ENCODE peak calls at places on chromosomes 5 and 9, in eight cellular contexts. One of them, this sample, is unnamed.

GRCh38 chr5:168315991-168316578 is 24.6 kb downstream of the WWC1 start:
- DNase-seq in mammary epithelial cell: no peak
- DNase-seq in GM23248: no peak
- DNase-seq in astrocyte: no peak
- DNase-seq in H9: no peak
- DNase-seq in endothelial cell of umbilical vein: no peak
- DNase-seq in HCT116: no peak
- DNase-seq in mesenchymal stem cell: no peak
- DNase-seq in this sample: peak

GRCh38 chr5:31364881-31365636 is 166.8 kb downstream of the DROSHA start:
- DNase-seq in mammary epithelial cell: no peak
- DNase-seq in GM23248: peak
- DNase-seq in astrocyte: peak
- DNase-seq in H9: no peak
- DNase-seq in endothelial cell of umbilical vein: no peak
- DNase-seq in HCT116: no peak
- DNase-seq in mesenchymal stem cell: no peak
- DNase-seq in this sample: no peak

GRCh38 chr9:88653926-88654325 is 118.9 kb downstream of the NXNL2 start:
- DNase-seq in mammary epithelial cell: peak
- DNase-seq in GM23248: peak
- DNase-seq in astrocyte: peak
- DNase-seq in H9: no peak
- DNase-seq in endothelial cell of umbilical vein: no peak
- DNase-seq in HCT116: no peak
- DNase-seq in mesenchymal stem cell: peak
- DNase-seq in this sample: no peak

GRCh38 chr5:2703615-2704014 is 47.9 kb downstream of the IRX2 start:
- DNase-seq in mammary epithelial cell: no peak
- DNase-seq in GM23248: no peak
- DNase-seq in astrocyte: no peak
- DNase-seq in H9: no peak
- DNase-seq in endothelial cell of umbilical vein: no peak
- DNase-seq in HCT116: no peak
- DNase-seq in mesenchymal stem cell: no peak
- DNase-seq in this sample: no peak

GRCh38 chr5:78527054-78527884 is 121.3 kb downstream of the LHFPL2 start:
- DNase-seq in mammary epithelial cell: peak
- DNase-seq in GM23248: peak
- DNase-seq in astrocyte: peak
- DNase-seq in H9: peak
- DNase-seq in endothelial cell of umbilical vein: peak
- DNase-seq in HCT116: no peak
- DNase-seq in mesenchymal stem cell: peak
- DNase-seq in this sample: peak

GRCh38 chr5:103057208-103058130 is 62.5 kb downstream of the GIN1 start:
- DNase-seq in mammary epithelial cell: peak
- DNase-seq in GM23248: no peak
- DNase-seq in astrocyte: peak
- DNase-seq in H9: no peak
- DNase-seq in endothelial cell of umbilical vein: no peak
- DNase-seq in HCT116: no peak
- DNase-seq in mesenchymal stem cell: peak
- DNase-seq in this sample: no peak

GRCh38 chr5:79075646-79076426 is 6.3 kb downstream of the BHMT2 start:
- DNase-seq in mammary epithelial cell: no peak
- DNase-seq in GM23248: peak
- DNase-seq in astrocyte: no peak
- DNase-seq in H9: no peak
- DNase-seq in endothelial cell of umbilical vein: no peak
- DNase-seq in HCT116: no peak
- DNase-seq in mesenchymal stem cell: no peak
- DNase-seq in this sample: no peak

GRCh38 chr9:134316444-134317160 is 9.7 kb upstream of the RXRA start:
- DNase-seq in mammary epithelial cell: peak
- DNase-seq in GM23248: peak
- DNase-seq in astrocyte: peak
- DNase-seq in H9: no peak
- DNase-seq in endothelial cell of umbilical vein: no peak
- DNase-seq in HCT116: no peak
- DNase-seq in mesenchymal stem cell: no peak
- DNase-seq in this sample: no peak

GRCh38 chr5:148910686-148911361 is 84.4 kb downstream of the ADRB2 start:
- DNase-seq in mammary epithelial cell: peak
- DNase-seq in GM23248: peak
- DNase-seq in astrocyte: peak
- DNase-seq in H9: no peak
- DNase-seq in endothelial cell of umbilical vein: peak
- DNase-seq in HCT116: peak
- DNase-seq in mesenchymal stem cell: peak
- DNase-seq in this sample: peak

GRCh38 chr5:9477537-9477936 is 68.3 kb downstream of the SEMA5A start:
- DNase-seq in mammary epithelial cell: no peak
- DNase-seq in GM23248: no peak
- DNase-seq in astrocyte: no peak
- DNase-seq in H9: no peak
- DNase-seq in endothelial cell of umbilical vein: no peak
- DNase-seq in HCT116: no peak
- DNase-seq in mesenchymal stem cell: no peak
- DNase-seq in this sample: no peak

GRCh38 chr5:156942064-156942463 is 21.0 kb downstream of the TIMD4 start:
- DNase-seq in mammary epithelial cell: no peak
- DNase-seq in GM23248: no peak
- DNase-seq in astrocyte: no peak
- DNase-seq in H9: no peak
- DNase-seq in endothelial cell of umbilical vein: no peak
- DNase-seq in HCT116: no peak
- DNase-seq in mesenchymal stem cell: no peak
- DNase-seq in this sample: no peak

GRCh38 chr9:12838546-12838945 is 63.7 kb downstream of the LURAP1L start:
- DNase-seq in mammary epithelial cell: no peak
- DNase-seq in GM23248: peak
- DNase-seq in astrocyte: peak
- DNase-seq in H9: no peak
- DNase-seq in endothelial cell of umbilical vein: no peak
- DNase-seq in HCT116: no peak
- DNase-seq in mesenchymal stem cell: no peak
- DNase-seq in this sample: no peak

GRCh38 chr5:115494570-115495289 is 49.8 kb downstream of the FEM1C start:
- DNase-seq in mammary epithelial cell: no peak
- DNase-seq in GM23248: no peak
- DNase-seq in astrocyte: peak
- DNase-seq in H9: no peak
- DNase-seq in endothelial cell of umbilical vein: no peak
- DNase-seq in HCT116: no peak
- DNase-seq in mesenchymal stem cell: peak
- DNase-seq in this sample: no peak

GRCh38 chr9:129319076-129319937 is 141.2 kb upstream of the IER5L start:
- DNase-seq in mammary epithelial cell: no peak
- DNase-seq in GM23248: no peak
- DNase-seq in astrocyte: no peak
- DNase-seq in H9: peak
- DNase-seq in endothelial cell of umbilical vein: no peak
- DNase-seq in HCT116: no peak
- DNase-seq in mesenchymal stem cell: no peak
- DNase-seq in this sample: peak

GRCh38 chr9:69044226-69045219 is 9.0 kb downstream of the FXN start:
- DNase-seq in mammary epithelial cell: peak
- DNase-seq in GM23248: peak
- DNase-seq in astrocyte: peak
- DNase-seq in H9: peak
- DNase-seq in endothelial cell of umbilical vein: peak
- DNase-seq in HCT116: no peak
- DNase-seq in mesenchymal stem cell: peak
- DNase-seq in this sample: no peak

GRCh38 chr9:106745457-106745856 is 117.5 kb upstream of the ZNF462 start:
- DNase-seq in mammary epithelial cell: peak
- DNase-seq in GM23248: no peak
- DNase-seq in astrocyte: no peak
- DNase-seq in H9: no peak
- DNase-seq in endothelial cell of umbilical vein: no peak
- DNase-seq in HCT116: no peak
- DNase-seq in mesenchymal stem cell: no peak
- DNase-seq in this sample: no peak

GRCh38 chr9:100577776-100578448 is at the start of gene CAVIN4:
- DNase-seq in mammary epithelial cell: no peak
- DNase-seq in GM23248: peak
- DNase-seq in astrocyte: peak
- DNase-seq in H9: no peak
- DNase-seq in endothelial cell of umbilical vein: no peak
- DNase-seq in HCT116: no peak
- DNase-seq in mesenchymal stem cell: no peak
- DNase-seq in this sample: no peak

GRCh38 chr5:54148858-54149257 is 161.5 kb downstream of the ARL15 start:
- DNase-seq in mammary epithelial cell: no peak
- DNase-seq in GM23248: no peak
- DNase-seq in astrocyte: no peak
- DNase-seq in H9: no peak
- DNase-seq in endothelial cell of umbilical vein: no peak
- DNase-seq in HCT116: no peak
- DNase-seq in mesenchymal stem cell: no peak
- DNase-seq in this sample: no peak

GRCh38 chr5:180623411-180623834 is 26.0 kb downstream of the FLT4 start:
- DNase-seq in mammary epithelial cell: no peak
- DNase-seq in GM23248: no peak
- DNase-seq in astrocyte: no peak
- DNase-seq in H9: no peak
- DNase-seq in endothelial cell of umbilical vein: peak
- DNase-seq in HCT116: no peak
- DNase-seq in mesenchymal stem cell: no peak
- DNase-seq in this sample: no peak

GRCh38 chr5:54570923-54571322 is 53.4 kb downstream of the SNX18 start:
- DNase-seq in mammary epithelial cell: peak
- DNase-seq in GM23248: peak
- DNase-seq in astrocyte: peak
- DNase-seq in H9: no peak
- DNase-seq in endothelial cell of umbilical vein: peak
- DNase-seq in HCT116: no peak
- DNase-seq in mesenchymal stem cell: peak
- DNase-seq in this sample: no peak

GRCh38 chr5:74042559-74043357 is 416.8 kb downstream of the ARHGEF28 start:
- DNase-seq in mammary epithelial cell: peak
- DNase-seq in GM23248: peak
- DNase-seq in astrocyte: peak
- DNase-seq in H9: no peak
- DNase-seq in endothelial cell of umbilical vein: no peak
- DNase-seq in HCT116: no peak
- DNase-seq in mesenchymal stem cell: peak
- DNase-seq in this sample: no peak
- H3K9ac ChIP-seq in mammary epithelial cell: no peak
- H3K9ac ChIP-seq in GM23248: no peak
- H3K9ac ChIP-seq in astrocyte: no peak
- H3K9ac ChIP-seq in H9: no peak
- H3K9ac ChIP-seq in endothelial cell of umbilical vein: no peak
- H3K9ac ChIP-seq in HCT116: no peak
- H3K9ac ChIP-seq in mesenchymal stem cell: no peak
- H3K9ac ChIP-seq in this sample: no peak

DNA sequence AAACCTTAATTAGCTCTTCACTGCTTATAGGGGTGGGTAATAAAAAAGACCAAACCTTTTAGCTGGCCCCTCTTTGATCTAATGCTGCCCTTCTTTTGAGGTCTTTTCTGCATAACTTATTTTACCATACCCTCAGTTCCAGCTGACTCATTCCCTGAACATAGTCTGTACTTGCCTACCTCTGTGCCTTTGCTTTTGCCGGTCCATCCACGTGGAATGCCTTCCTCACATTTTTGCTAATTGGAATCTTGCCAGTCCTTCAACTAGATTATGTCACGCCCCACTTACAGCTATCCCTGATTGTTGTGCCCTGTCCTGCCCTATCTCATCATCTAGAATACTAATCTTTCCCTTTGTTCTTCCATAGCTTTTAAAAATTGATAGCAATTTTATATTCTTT is 44.2 kb downstream of the FAF2 start:
- DNase-seq in mammary epithelial cell: peak
- DNase-seq in GM23248: peak
- DNase-seq in astrocyte: peak
- DNase-seq in H9: no peak
- DNase-seq in endothelial cell of umbilical vein: no peak
- DNase-seq in HCT116: no peak
- DNase-seq in mesenchymal stem cell: no peak
- DNase-seq in this sample: no peak
- H3K9ac ChIP-seq in mammary epithelial cell: no peak
- H3K9ac ChIP-seq in GM23248: no peak
- H3K9ac ChIP-seq in astrocyte: no peak
- H3K9ac ChIP-seq in H9: no peak
- H3K9ac ChIP-seq in endothelial cell of umbilical vein: no peak
- H3K9ac ChIP-seq in HCT116: no peak
- H3K9ac ChIP-seq in mesenchymal stem cell: no peak
- H3K9ac ChIP-seq in this sample: no peak

DNA sequence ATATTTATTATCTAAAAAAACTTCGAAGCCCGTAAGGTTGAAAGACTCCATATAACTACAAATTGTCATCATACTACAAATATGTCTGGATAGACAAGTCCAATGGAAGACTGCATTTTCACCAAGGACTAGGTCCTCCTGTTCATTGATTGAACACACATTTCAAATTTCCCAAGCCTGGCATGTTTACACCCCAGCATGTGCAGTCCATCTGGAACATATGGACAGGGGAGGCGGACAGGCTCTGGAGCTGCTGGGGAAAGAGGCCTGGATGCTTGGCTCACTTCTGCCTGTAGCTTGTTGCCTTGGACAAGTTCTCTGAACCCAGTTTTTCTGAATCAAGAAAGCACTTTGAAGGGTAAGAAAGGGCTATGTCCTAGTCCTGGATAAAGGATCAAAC is 378.6 kb downstream of the ENC1 start:
- DNase-seq in mammary epithelial cell: no peak
- DNase-seq in GM23248: no peak
- DNase-seq in astrocyte: no peak
- DNase-seq in H9: no peak
- DNase-seq in endothelial cell of umbilical vein: no peak
- DNase-seq in HCT116: no peak
- DNase-seq in mesenchymal stem cell: no peak
- DNase-seq in this sample: no peak
- H3K9ac ChIP-seq in mammary epithelial cell: no peak
- H3K9ac ChIP-seq in GM23248: no peak
- H3K9ac ChIP-seq in astrocyte: no peak
- H3K9ac ChIP-seq in H9: no peak
- H3K9ac ChIP-seq in endothelial cell of umbilical vein: no peak
- H3K9ac ChIP-seq in HCT116: no peak
- H3K9ac ChIP-seq in mesenchymal stem cell: no peak
- H3K9ac ChIP-seq in this sample: no peak

DNA sequence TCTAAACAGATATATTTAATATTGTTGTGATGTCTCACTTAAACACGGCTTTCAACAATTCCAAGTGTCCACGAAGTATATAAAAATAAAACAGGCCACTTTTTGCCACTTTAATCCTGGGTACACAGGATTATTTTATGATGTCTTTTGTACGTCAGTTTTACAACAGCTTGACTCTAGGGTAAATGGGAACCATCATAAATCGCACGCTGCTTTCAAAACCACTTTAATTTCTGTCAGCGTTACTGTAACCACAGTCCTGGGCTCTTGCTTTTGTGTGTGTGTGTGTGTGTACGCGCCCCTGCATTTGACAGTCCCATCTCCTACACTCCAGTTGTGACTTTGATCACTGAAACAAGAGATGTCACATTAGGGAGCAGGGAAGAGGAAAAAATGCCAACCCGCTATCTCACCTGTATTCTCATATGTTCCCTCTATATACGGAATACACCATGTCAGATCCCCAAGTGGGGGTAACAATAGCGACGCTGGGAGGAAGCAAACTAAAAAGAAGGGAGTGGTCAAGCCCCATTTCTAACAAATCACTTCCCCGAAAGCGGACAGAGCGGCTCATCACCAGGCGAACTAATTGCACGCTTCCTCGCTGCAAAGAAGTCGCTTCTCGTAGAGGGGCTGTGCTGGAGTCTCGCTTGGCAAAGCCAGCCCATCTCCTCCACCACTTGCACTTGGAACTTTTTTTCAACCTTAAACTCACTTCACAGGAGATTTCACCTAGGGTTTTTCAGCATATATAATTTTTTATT is 1.1 kb downstream of the BNC2 start:
- DNase-seq in mammary epithelial cell: no peak
- DNase-seq in GM23248: no peak
- DNase-seq in astrocyte: peak
- DNase-seq in H9: peak
- DNase-seq in endothelial cell of umbilical vein: no peak
- DNase-seq in HCT116: no peak
- DNase-seq in mesenchymal stem cell: peak
- DNase-seq in this sample: peak
- H3K9ac ChIP-seq in mammary epithelial cell: no peak
- H3K9ac ChIP-seq in GM23248: peak
- H3K9ac ChIP-seq in astrocyte: peak
- H3K9ac ChIP-seq in H9: peak
- H3K9ac ChIP-seq in endothelial cell of umbilical vein: no peak
- H3K9ac ChIP-seq in HCT116: no peak
- H3K9ac ChIP-seq in mesenchymal stem cell: peak
- H3K9ac ChIP-seq in this sample: peak